ENCODE peak calls at places on chromosomes 16 and 17, in ten cellular contexts. I is effector memory CD8-positive, alpha-beta T cell; O is activated CD4-positive, alpha-beta T cell treated with anti-CD3 and anti-CD28 coated beads for 36 hours; J is stimulated activated CD4-positive, alpha-beta T cell treated with anti-CD3 and anti-CD28 coated beads, Interleukin-1b, Interleukin-23, amount 100 ng/mL, for 24 hours; T is stromal cell of bone marrow; X is transverse colon; R is H7; N is progenitor cell of endocrine pancreas; F is mucosa of gallbladder; M is stimulated activated CD8-positive, alpha-beta memory T cell treated with anti-CD3 and anti-CD28 coated beads, Interleukin-15, amount 100 ng/mL, for 1 hour. S is an unnamed sample.

GRCh38 chr16:68250951-68251350 is 5.8 kb downstream of the PLA2G15 start:
- DNase-seq in I (no peak), O (no peak), J (no peak), T (no peak), X (no peak), R (no peak), N (no peak), F (no peak), M (no peak), S (no peak)

GRCh38 chr16:324451-325334 is 27.8 kb downstream of the AXIN1 start:
- DNase-seq in I (peak), O (peak), J (peak), T (no peak), X (peak), R (peak), N (no peak), F (peak), M (peak), S (no peak)

GRCh38 chr17:81599719-81600486 is 37.0 kb downstream of the NPLOC4 start:
- DNase-seq in I (no peak), O (no peak), J (no peak), T (no peak), X (peak), R (no peak), N (no peak), F (no peak), M (no peak), S (no peak)

GRCh38 chr16:27585200-27585599 is 35.3 kb downstream of the KATNIP start:
- DNase-seq in I (no peak), O (no peak), J (no peak), T (no peak), X (no peak), R (no peak), N (no peak), F (no peak), M (no peak), S (no peak)

GRCh38 chr17:1039511-1040215 is 42.7 kb downstream of the TIMM22 start:
- DNase-seq in I (no peak), O (no peak), J (no peak), T (no peak), X (peak), R (peak), N (no peak), F (peak), M (no peak), S (no peak)

GRCh38 chr17:9987779-9988585 is 82.9 kb upstream of the RCVRN start:
- DNase-seq in I (peak), O (peak), J (no peak), T (no peak), X (peak), R (peak), N (peak), F (peak), M (no peak), S (peak)

GRCh38 chr16:1331712-1332617 is 1.5 kb upstream of the BAIAP3 start:
- DNase-seq in I (peak), O (peak), J (no peak), T (no peak), X (peak), R (peak), N (peak), F (peak), M (no peak), S (peak)

GRCh38 chr17:55286681-55287589 is 22.2 kb downstream of the HLF start:
- DNase-seq in I (no peak), O (no peak), J (no peak), T (no peak), X (peak), R (no peak), N (no peak), F (peak), M (no peak), S (no peak)

GRCh38 chr17:81298991-81299733 is 4.1 kb upstream of the SLC38A10 start:
- DNase-seq in I (no peak), O (no peak), J (no peak), T (no peak), X (no peak), R (no peak), N (no peak), F (no peak), M (no peak), S (peak)

GRCh38 chr16:58501242-58502131 is 1.5 kb downstream of the NDRG4 start:
- DNase-seq in I (no peak), O (peak), J (peak), T (no peak), X (peak), R (peak), N (peak), F (no peak), M (no peak), S (peak)

GRCh38 chr17:79607941-79608728 is 2.7 kb downstream of the RBFOX3 start:
- DNase-seq in I (no peak), O (peak), J (no peak), T (no peak), X (peak), R (peak), N (peak), F (no peak), M (no peak), S (peak)

GRCh38 chr17:48612456-48612853 is 1.6 kb upstream of the HOXB7 start:
- DNase-seq in I (no peak), O (no peak), J (no peak), T (no peak), X (no peak), R (no peak), N (no peak), F (no peak), M (no peak), S (no peak)

GRCh38 chr16:2472488-2472864 is 1.4 kb downstream of the NTN3 start:
- DNase-seq in I (no peak), O (no peak), J (no peak), T (no peak), X (no peak), R (no peak), N (no peak), F (no peak), M (no peak), S (no peak)

GRCh38 chr16:50736448-50736847 is 5.4 kb upstream of the CYLD start:
- DNase-seq in I (no peak), O (no peak), J (no peak), T (no peak), X (no peak), R (no peak), N (no peak), F (no peak), M (no peak), S (no peak)

GRCh38 chr17:4715071-4715749 is 4.8 kb downstream of the ARRB2 start:
- DNase-seq in I (peak), O (peak), J (no peak), T (no peak), X (no peak), R (peak), N (no peak), F (no peak), M (peak), S (no peak)

GRCh38 chr16:53642094-53642493 is 61.6 kb downstream of the RPGRIP1L start:
- DNase-seq in I (no peak), O (no peak), J (no peak), T (no peak), X (no peak), R (no peak), N (no peak), F (no peak), M (no peak), S (no peak)

GRCh38 chr16:66603537-66604375 is 748 bp upstream of the CMTM3 start:
- DNase-seq in I (peak), O (peak), J (peak), T (no peak), X (peak), R (peak), N (peak), F (peak), M (peak), S (peak)

GRCh38 chr17:83173997-83174858 is 94.8 kb downstream of the METRNL start:
- DNase-seq in I (no peak), O (no peak), J (no peak), T (no peak), X (no peak), R (no peak), N (no peak), F (peak), M (no peak), S (peak)

GRCh38 chr17:42405963-42406495 is 17.0 kb downstream of the CAVIN1 start:
- DNase-seq in I (peak), O (peak), J (peak), T (peak), X (peak), R (peak), N (peak), F (peak), M (peak), S (peak)